ENCODE peak calls at places on chromosome 10, in seven cellular contexts. One of them, this sample, is unnamed. For H3K4me1, the result is how much of the 10 kb centered on the place peaks cover.

GRCh38 chr10:77156406-77156879 is 481.2 kb downstream of the KCNMA1 start:
- DNase-seq in trophoblast cell: no peak
- DNase-seq in PC-3: peak
- DNase-seq in H9: no peak
- DNase-seq in MM.1S: no peak
- DNase-seq in GM23338: no peak
- DNase-seq in SK-N-SH: no peak
- DNase-seq in this sample: no peak

GRCh38 chr10:56920586-56921250 is 559.7 kb upstream of the ZWINT start:
- DNase-seq in trophoblast cell: no peak
- DNase-seq in PC-3: peak
- DNase-seq in H9: no peak
- DNase-seq in MM.1S: no peak
- DNase-seq in GM23338: no peak
- DNase-seq in SK-N-SH: no peak
- DNase-seq in this sample: no peak

GRCh38 chr10:34364253-34365037 is 450.7 kb downstream of the PARD3 start:
- DNase-seq in trophoblast cell: no peak
- DNase-seq in PC-3: peak
- DNase-seq in H9: no peak
- DNase-seq in MM.1S: no peak
- DNase-seq in GM23338: no peak
- DNase-seq in SK-N-SH: no peak
- DNase-seq in this sample: no peak

GRCh38 chr10:124294811-124295770 is 123.6 kb downstream of the OAT start:
- DNase-seq in trophoblast cell: peak
- DNase-seq in PC-3: no peak
- DNase-seq in H9: peak
- DNase-seq in MM.1S: no peak
- DNase-seq in GM23338: no peak
- DNase-seq in SK-N-SH: no peak
- DNase-seq in this sample: no peak

GRCh38 chr10:86944031-86944419 is 13.4 kb downstream of the MMRN2 start:
- DNase-seq in trophoblast cell: no peak
- DNase-seq in PC-3: no peak
- DNase-seq in H9: peak
- DNase-seq in MM.1S: no peak
- DNase-seq in GM23338: no peak
- DNase-seq in SK-N-SH: no peak
- DNase-seq in this sample: no peak

GRCh38 chr10:101639141-101639900 is 51.2 kb downstream of the DPCD start:
- DNase-seq in trophoblast cell: no peak
- DNase-seq in PC-3: no peak
- DNase-seq in H9: no peak
- DNase-seq in MM.1S: no peak
- DNase-seq in GM23338: no peak
- DNase-seq in SK-N-SH: no peak
- DNase-seq in this sample: no peak

GRCh38 chr10:48582970-48583369 is 21.9 kb downstream of the ARHGAP22 start:
- DNase-seq in trophoblast cell: no peak
- DNase-seq in PC-3: no peak
- DNase-seq in H9: no peak
- DNase-seq in MM.1S: no peak
- DNase-seq in GM23338: no peak
- DNase-seq in SK-N-SH: no peak
- DNase-seq in this sample: no peak

GRCh38 chr10:47319798-47320197 is 2.5 kb upstream of the GDF2 start:
- DNase-seq in trophoblast cell: no peak
- DNase-seq in PC-3: no peak
- DNase-seq in H9: no peak
- DNase-seq in MM.1S: no peak
- DNase-seq in GM23338: no peak
- DNase-seq in SK-N-SH: no peak
- DNase-seq in this sample: no peak

GRCh38 chr10:79444243-79445119 is 943 bp downstream of the ZCCHC24 start:
- DNase-seq in trophoblast cell: peak
- DNase-seq in PC-3: peak
- DNase-seq in H9: peak
- DNase-seq in MM.1S: peak
- DNase-seq in GM23338: peak
- DNase-seq in SK-N-SH: peak
- DNase-seq in this sample: peak

GRCh38 chr10:114697061-114697598 is 39.1 kb upstream of the ABLIM1 start:
- DNase-seq in trophoblast cell: no peak
- DNase-seq in PC-3: peak
- DNase-seq in H9: no peak
- DNase-seq in MM.1S: no peak
- DNase-seq in GM23338: no peak
- DNase-seq in SK-N-SH: no peak
- DNase-seq in this sample: no peak

GRCh38 chr10:46297406-46298204 is 10.8 kb downstream of the ANTXRL start:
- DNase-seq in trophoblast cell: peak
- DNase-seq in PC-3: no peak
- DNase-seq in H9: peak
- DNase-seq in MM.1S: no peak
- DNase-seq in GM23338: no peak
- DNase-seq in SK-N-SH: no peak
- DNase-seq in this sample: no peak

GRCh38 chr10:50422259-50422658 is 170.9 kb upstream of the ASAH2 start:
- DNase-seq in trophoblast cell: no peak
- DNase-seq in PC-3: peak
- DNase-seq in H9: no peak
- DNase-seq in MM.1S: peak
- DNase-seq in GM23338: no peak
- DNase-seq in SK-N-SH: no peak
- DNase-seq in this sample: no peak

GRCh38 chr10:84063440-84063839 is 75.9 kb upstream of the GHITM start:
- DNase-seq in trophoblast cell: no peak
- DNase-seq in PC-3: no peak
- DNase-seq in H9: no peak
- DNase-seq in MM.1S: no peak
- DNase-seq in GM23338: no peak
- DNase-seq in SK-N-SH: no peak
- DNase-seq in this sample: no peak

GRCh38 chr10:11161910-11162309 is 144.2 kb downstream of the CELF2 start:
- DNase-seq in trophoblast cell: no peak
- DNase-seq in PC-3: no peak
- DNase-seq in H9: no peak
- DNase-seq in MM.1S: no peak
- DNase-seq in GM23338: no peak
- DNase-seq in SK-N-SH: no peak
- DNase-seq in this sample: no peak

GRCh38 chr10:91980319-91980718 is 56.7 kb downstream of the BTAF1 start:
- DNase-seq in trophoblast cell: no peak
- DNase-seq in PC-3: no peak
- DNase-seq in H9: no peak
- DNase-seq in MM.1S: no peak
- DNase-seq in GM23338: no peak
- DNase-seq in SK-N-SH: no peak
- DNase-seq in this sample: peak

GRCh38 chr10:62992145-62992721 is 140.9 kb upstream of the NRBF2 start:
- DNase-seq in trophoblast cell: peak
- DNase-seq in PC-3: peak
- DNase-seq in H9: no peak
- DNase-seq in MM.1S: no peak
- DNase-seq in GM23338: no peak
- DNase-seq in SK-N-SH: no peak
- DNase-seq in this sample: no peak

GRCh38 chr10:72485701-72486100 is 131.0 kb upstream of the DNAJB12 start:
- DNase-seq in trophoblast cell: no peak
- DNase-seq in PC-3: no peak
- DNase-seq in H9: no peak
- DNase-seq in MM.1S: no peak
- DNase-seq in GM23338: no peak
- DNase-seq in SK-N-SH: no peak
- DNase-seq in this sample: no peak

GRCh38 chr10:50275650-50276235 is 24.4 kb upstream of the ASAH2 start:
- DNase-seq in trophoblast cell: no peak
- DNase-seq in PC-3: peak
- DNase-seq in H9: peak
- DNase-seq in MM.1S: peak
- DNase-seq in GM23338: peak
- DNase-seq in SK-N-SH: peak
- DNase-seq in this sample: peak

GRCh38 chr10:111113961-111114830 is 37.4 kb downstream of the ADRA2A start:
- DNase-seq in trophoblast cell: no peak
- DNase-seq in PC-3: no peak
- DNase-seq in H9: peak
- DNase-seq in MM.1S: no peak
- DNase-seq in GM23338: no peak
- DNase-seq in SK-N-SH: no peak
- DNase-seq in this sample: no peak

GRCh38 chr10:72041491-72041890 is 46.9 kb downstream of the SPOCK2 start:
- DNase-seq in trophoblast cell: peak
- DNase-seq in PC-3: no peak
- DNase-seq in H9: no peak
- DNase-seq in MM.1S: no peak
- DNase-seq in GM23338: no peak
- DNase-seq in SK-N-SH: no peak
- DNase-seq in this sample: no peak

GRCh38 chr10:132186488-132187413 is at the start of gene DPYSL4:
- DNase-seq in trophoblast cell: no peak
- DNase-seq in PC-3: peak
- DNase-seq in H9: no peak
- DNase-seq in MM.1S: no peak
- DNase-seq in GM23338: peak
- DNase-seq in SK-N-SH: peak
- DNase-seq in this sample: peak

GRCh38 chr10:108861181-108861754 is 1062.0 kb downstream of the XPNPEP1 start:
- DNase-seq in trophoblast cell: no peak
- DNase-seq in PC-3: no peak
- DNase-seq in H9: no peak
- DNase-seq in MM.1S: no peak
- DNase-seq in GM23338: no peak
- DNase-seq in SK-N-SH: peak
- DNase-seq in this sample: no peak

GRCh38 chr10:117503886-117504205 is 38.7 kb upstream of the EMX2 start:
- DNase-seq in trophoblast cell: no peak
- DNase-seq in PC-3: no peak
- DNase-seq in H9: no peak
- DNase-seq in MM.1S: no peak
- DNase-seq in GM23338: no peak
- DNase-seq in SK-N-SH: no peak
- DNase-seq in this sample: no peak

GRCh38 chr10:124138195-124138882 is 44.9 kb upstream of the CHST15 start:
- DNase-seq in trophoblast cell: no peak
- DNase-seq in PC-3: no peak
- DNase-seq in H9: no peak
- DNase-seq in MM.1S: no peak
- DNase-seq in GM23338: no peak
- DNase-seq in SK-N-SH: no peak
- DNase-seq in this sample: no peak

GRCh38 chr10:100020883-100021248 is 11.1 kb upstream of the DNMBP start:
- DNase-seq in trophoblast cell: no peak
- DNase-seq in PC-3: no peak
- DNase-seq in H9: peak
- DNase-seq in MM.1S: no peak
- DNase-seq in GM23338: peak
- DNase-seq in SK-N-SH: no peak
- DNase-seq in this sample: no peak

GRCh38 chr10:99234067-99234738 is 1.4 kb downstream of the HPSE2 start:
- DNase-seq in trophoblast cell: peak
- DNase-seq in PC-3: no peak
- DNase-seq in H9: peak
- DNase-seq in MM.1S: peak
- DNase-seq in GM23338: peak
- DNase-seq in SK-N-SH: peak
- DNase-seq in this sample: peak

GRCh38 chr10:122086416-122087240 is 97.7 kb downstream of the TACC2 start:
- DNase-seq in trophoblast cell: no peak
- DNase-seq in PC-3: no peak
- DNase-seq in H9: no peak
- DNase-seq in MM.1S: no peak
- DNase-seq in GM23338: no peak
- DNase-seq in SK-N-SH: no peak
- DNase-seq in this sample: no peak
- H2AFZ ChIP-seq in trophoblast cell: no peak
- H2AFZ ChIP-seq in PC-3: no peak
- H2AFZ ChIP-seq in H9: no peak
- H2AFZ ChIP-seq in MM.1S: no peak
- H2AFZ ChIP-seq in GM23338: no peak
- H2AFZ ChIP-seq in SK-N-SH: no peak
- H2AFZ ChIP-seq in this sample: no peak

DNA sequence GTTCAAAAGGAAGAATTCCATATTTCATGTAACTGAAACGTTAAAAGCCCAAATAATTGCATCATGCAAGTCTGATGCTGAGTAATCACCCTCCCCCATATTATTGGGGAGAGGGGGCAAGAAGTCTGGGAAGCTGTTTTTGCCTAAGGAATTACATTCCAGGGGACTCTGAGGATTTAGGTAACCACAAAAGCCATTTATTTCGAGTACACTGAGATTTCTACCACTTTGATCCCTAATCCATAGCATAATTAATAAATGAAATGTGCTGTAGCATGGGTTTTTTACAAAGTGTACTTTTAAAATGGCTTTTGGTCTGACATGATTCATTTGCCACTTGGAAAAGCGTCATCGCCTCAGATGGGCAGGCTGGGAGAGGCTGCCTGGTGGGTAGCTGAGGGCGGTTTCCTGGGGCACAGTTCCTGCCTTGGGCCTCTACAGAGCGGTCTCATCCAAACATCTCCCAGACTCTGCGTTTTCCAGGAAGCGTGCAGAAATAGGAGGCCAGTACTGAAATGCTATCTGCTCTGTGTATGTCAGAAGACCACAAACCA is 106.5 kb downstream of the TCF7L2 start:
- DNase-seq in trophoblast cell: no peak
- DNase-seq in PC-3: no peak
- DNase-seq in H9: no peak
- DNase-seq in MM.1S: no peak
- DNase-seq in GM23338: no peak
- DNase-seq in SK-N-SH: no peak
- DNase-seq in this sample: peak
- H3K4me1 ChIP-seq in trophoblast cell: under half
- H3K4me1 ChIP-seq in PC-3: under half
- H3K4me1 ChIP-seq in H9: under half
- H3K4me1 ChIP-seq in MM.1S: under half
- H3K4me1 ChIP-seq in GM23338: half or more
- H3K4me1 ChIP-seq in SK-N-SH: half or more
- H3K4me1 ChIP-seq in this sample: half or more

GRCh38 chr10:13222151-13222550 is 12.0 kb downstream of the UCMA start:
- DNase-seq in trophoblast cell: no peak
- DNase-seq in PC-3: no peak
- DNase-seq in H9: no peak
- DNase-seq in MM.1S: no peak
- DNase-seq in GM23338: no peak
- DNase-seq in SK-N-SH: no peak
- DNase-seq in this sample: no peak
- H2AFZ ChIP-seq in trophoblast cell: no peak
- H2AFZ ChIP-seq in PC-3: no peak
- H2AFZ ChIP-seq in H9: no peak
- H2AFZ ChIP-seq in MM.1S: no peak
- H2AFZ ChIP-seq in GM23338: no peak
- H2AFZ ChIP-seq in SK-N-SH: no peak
- H2AFZ ChIP-seq in this sample: no peak

DNA sequence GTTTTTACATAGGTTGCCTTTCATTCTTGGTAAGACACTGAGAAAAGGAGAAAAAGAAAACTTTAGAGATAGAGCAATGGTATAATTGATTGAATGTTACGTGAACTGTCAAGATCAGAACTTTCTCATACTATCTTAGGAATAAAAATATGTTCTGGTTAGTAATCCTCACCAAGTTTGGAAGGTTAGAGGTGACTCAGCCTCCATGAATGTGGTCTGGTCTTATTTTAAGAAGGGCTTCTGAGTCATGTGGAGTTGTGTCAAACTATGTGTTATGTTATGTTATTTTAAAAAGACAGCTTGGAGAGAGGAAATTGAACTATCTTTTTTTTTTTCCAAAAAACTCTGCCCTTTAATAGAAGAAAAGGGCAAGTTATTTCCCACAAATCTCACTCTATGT is 458.6 kb upstream of the KLF6 start:
- DNase-seq in trophoblast cell: peak
- DNase-seq in PC-3: peak
- DNase-seq in H9: no peak
- DNase-seq in MM.1S: no peak
- DNase-seq in GM23338: no peak
- DNase-seq in SK-N-SH: no peak
- DNase-seq in this sample: peak
- H3K4me1 ChIP-seq in trophoblast cell: under half
- H3K4me1 ChIP-seq in PC-3: under half
- H3K4me1 ChIP-seq in H9: under half
- H3K4me1 ChIP-seq in MM.1S: under half
- H3K4me1 ChIP-seq in GM23338: under half
- H3K4me1 ChIP-seq in SK-N-SH: under half
- H3K4me1 ChIP-seq in this sample: under half